ENCODE peak calls at places on chromosomes 5 and 9, in four cellular contexts. N is BJ, V is fibroblast of lung, C is Karpas-422. A is an unnamed sample.

GRCh38 chr5:50727149-50727496 is 60.7 kb downstream of the PARP8 start:
- DNase-seq in C (no peak), N (no peak), V (no peak), A (no peak)

GRCh38 chr9:18451409-18451808 is 22.5 kb upstream of the ADAMTSL1 start:
- DNase-seq in V (no peak), N (no peak), C (no peak), A (no peak)

GRCh38 chr5:119287547-119288073 is 68.2 kb upstream of the TNFAIP8 start:
- DNase-seq in V (no peak), C (no peak), N (no peak), A (no peak)

GRCh38 chr9:137296214-137297059 is 5.6 kb downstream of the NRARP start:
- DNase-seq in N (no peak), V (peak), C (no peak), A (no peak)

GRCh38 chr9:81984911-81985310 is 3.7 kb upstream of the SPATA31D1 start:
- DNase-seq in N (no peak), C (no peak), V (peak), A (no peak)

GRCh38 chr5:180201051-180201987 is 7.7 kb downstream of the RASGEF1C start:
- DNase-seq in N (no peak), C (peak), V (peak), A (no peak)

GRCh38 chr5:157358871-157359270 is 92.9 kb downstream of the CYFIP2 start:
- DNase-seq in C (no peak), V (no peak), N (no peak), A (no peak)

GRCh38 chr9:93929231-93929630 is 25.9 kb downstream of the BARX1 start:
- DNase-seq in V (no peak), N (no peak), C (no peak), A (no peak)

GRCh38 chr9:76371901-76372300 is 22.3 kb downstream of the RFK start:
- DNase-seq in V (peak), C (no peak), N (no peak), A (no peak)

GRCh38 chr9:10007356-10007755 is 605.4 kb downstream of the PTPRD start:
- DNase-seq in N (no peak), V (no peak), C (no peak), A (no peak)

GRCh38 chr5:132222649-132223038 is 5.0 kb downstream of the P4HA2 start:
- DNase-seq in V (no peak), C (no peak), N (no peak), A (no peak)

GRCh38 chr5:178361657-178362445 is 129.2 kb upstream of the PHYKPL start:
- DNase-seq in V (no peak), C (no peak), N (no peak), A (no peak)

GRCh38 chr5:173481821-173482220 is 134.6 kb downstream of the BOD1 start:
- DNase-seq in N (no peak), C (no peak), V (no peak), A (no peak)

GRCh38 chr9:94922098-94922607 is 195.7 kb downstream of the AOPEP start:
- DNase-seq in C (no peak), N (peak), V (peak), A (peak)

GRCh38 chr5:37789991-37790390 is 49.9 kb downstream of the GDNF start:
- DNase-seq in N (peak), C (no peak), V (peak), A (no peak)

GRCh38 chr9:75148551-75148950 is 60.2 kb downstream of the OSTF1 start:
- DNase-seq in C (no peak), V (peak), N (peak), A (peak)

GRCh38 chr5:914174-914573 is 21.5 kb downstream of the TRIP13 start:
- DNase-seq in V (no peak), N (no peak), C (no peak), A (no peak)

GRCh38 chr5:32024751-32025150 is 149.4 kb downstream of the GOLPH3 start:
- DNase-seq in N (no peak), V (no peak), C (no peak), A (no peak)

GRCh38 chr5:76408104-76408644 is 5.1 kb downstream of the IQGAP2 start:
- DNase-seq in C (no peak), V (no peak), N (no peak), A (no peak)

GRCh38 chr5:107389130-107389553 is 281.6 kb downstream of the EFNA5 start:
- DNase-seq in N (peak), C (peak), V (peak), A (no peak)

GRCh38 chr5:169107316-169107715 is 193.6 kb downstream of the SLIT3 start:
- DNase-seq in C (no peak), V (no peak), N (no peak), A (no peak)

GRCh38 chr5:158899792-158900191 is 199.9 kb downstream of the EBF1 start:
- DNase-seq in N (peak), C (no peak), V (no peak), A (no peak)

GRCh38 chr9:128275198-128276007 is at the start of gene GOLGA2:
- DNase-seq in N (no peak), C (peak), V (peak), A (no peak)

GRCh38 chr5:160287378-160288051 is 24.8 kb downstream of the CCNJL start:
- DNase-seq in N (no peak), C (no peak), V (no peak), A (no peak)

GRCh38 chr5:143390258-143390657 is 13.2 kb downstream of the NR3C1 start:
- DNase-seq in N (no peak), V (peak), C (no peak), A (no peak)

GRCh38 chr5:111530298-111530740 is 18.0 kb upstream of the STARD4 start:
- DNase-seq in N (no peak), C (peak), V (no peak), A (no peak)

GRCh38 chr9:133638076-133638475 is 1.9 kb downstream of the DBH start:
- DNase-seq in N (no peak), C (no peak), V (no peak), A (no peak)

GRCh38 chr9:12718482-12719026 is 25.4 kb downstream of the TYRP1 start:
- DNase-seq in C (no peak), N (no peak), V (peak), A (peak)
- H3K4me3 ChIP-seq in C (no peak), N (no peak), V (no peak), A (no peak)

GRCh38 chr9:129481424-129481823 is 139.5 kb downstream of the C9orf50 start:
- DNase-seq in C (no peak), N (no peak), V (no peak), A (no peak)
- H3K4me3 ChIP-seq in C (no peak), N (no peak), V (no peak), A (no peak)

DNA sequence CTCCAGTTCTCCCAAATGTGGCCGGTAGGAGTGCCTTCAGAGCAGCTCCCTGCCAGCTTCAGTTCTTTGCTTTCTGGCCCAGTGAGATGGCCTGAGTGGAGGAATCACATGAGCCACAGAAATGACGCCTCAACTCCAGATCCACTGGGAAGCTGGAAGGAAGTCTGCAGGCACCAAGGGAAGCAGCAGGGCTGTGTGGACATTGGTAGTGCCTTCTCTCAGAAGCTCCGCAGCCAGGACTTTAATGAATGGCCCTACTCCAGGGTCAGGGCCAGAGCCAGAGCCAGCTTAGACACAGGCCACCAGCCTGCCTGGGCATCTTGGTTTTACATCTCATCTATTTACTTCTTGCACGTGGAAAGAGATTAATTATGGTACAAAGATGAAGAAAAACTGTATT is 12.0 kb upstream of the PSMB7 start:
- DNase-seq in V (no peak), N (no peak), C (no peak), A (no peak)
- H3K4me3 ChIP-seq in V (no peak), N (no peak), C (no peak), A (no peak)

GRCh38 chr5:65029178-65029577 is 260.4 kb downstream of the CWC27 start:
- DNase-seq in C (no peak), V (no peak), N (no peak), A (no peak)
- H3K4me3 ChIP-seq in C (no peak), V (no peak), N (no peak), A (no peak)

DNA sequence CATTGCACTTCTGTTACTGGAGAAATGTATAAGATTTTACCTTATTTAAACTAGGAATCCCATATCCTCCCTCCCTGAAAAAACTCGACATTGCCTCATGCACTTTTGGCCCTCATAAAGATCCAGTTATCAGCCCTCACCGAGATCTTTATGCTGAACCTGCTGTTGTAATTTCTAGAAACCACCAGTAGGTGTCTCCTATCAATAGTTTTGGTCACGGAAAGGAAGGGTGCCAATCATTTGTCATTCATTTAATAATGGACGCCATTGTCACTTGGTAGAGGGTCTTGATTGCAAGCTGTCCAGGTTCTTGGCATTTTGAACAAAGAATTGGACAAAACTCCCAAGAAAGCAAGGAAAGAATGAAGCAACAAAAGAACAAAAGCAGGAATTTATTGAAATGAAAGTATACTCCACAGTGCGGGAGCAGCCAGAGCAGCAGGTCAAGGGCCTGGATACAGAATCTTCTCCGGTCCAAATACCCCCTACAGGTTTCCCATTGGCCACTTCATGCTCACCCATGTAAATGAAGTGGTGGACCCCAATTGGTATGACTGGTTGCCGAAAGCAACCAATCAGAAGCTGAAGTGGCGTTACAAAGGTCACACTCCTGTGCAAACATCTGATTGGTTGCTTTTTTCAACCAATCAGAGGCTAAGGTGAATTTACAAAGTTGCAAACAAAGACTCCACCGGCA is 524.3 kb downstream of the PSAT1 start:
- DNase-seq in C (peak), V (peak), N (no peak), A (no peak)
- H3K4me3 ChIP-seq in C (no peak), V (peak), N (no peak), A (no peak)

GRCh38 chr5:88684136-88684500 is 198.9 kb downstream of the MEF2C start:
- DNase-seq in C (no peak), N (no peak), V (no peak), A (no peak)
- H3K4me3 ChIP-seq in C (no peak), N (no peak), V (no peak), A (no peak)

GRCh38 chr5:138033916-138034315 is 1.0 kb upstream of the FAM13B start:
- DNase-seq in C (no peak), N (peak), V (peak), A (peak)
- H3K4me3 ChIP-seq in C (peak), N (no peak), V (peak), A (peak)

GRCh38 chr9:136244116-136244775 is 1.4 kb downstream of the QSOX2 start:
- DNase-seq in N (no peak), V (no peak), C (peak), A (no peak)
- H3K4me3 ChIP-seq in N (no peak), V (peak), C (peak), A (peak)

GRCh38 chr9:35793461-35793860 is 2.1 kb downstream of the NPR2 start:
- DNase-seq in V (no peak), N (no peak), C (no peak), A (no peak)
- H3K4me3 ChIP-seq in V (peak), N (peak), C (no peak), A (peak)